ENCODE peak calls at places on chromosomes 1 and 21, in four cellular contexts. E is NCI-H345, P is left lobe of liver, F is ELR. H is an unnamed sample.

GRCh38 chr1:64246294-64246917 is 43.0 kb downstream of the UBE2U start:
- DNase-seq in F (peak), P (no peak), E (peak), H (peak)

GRCh38 chr1:70504176-70504820 is 93.2 kb downstream of the CTH start:
- DNase-seq in E (no peak), P (no peak), F (peak), H (peak)

GRCh38 chr1:35115459-35116383 is 36.5 kb downstream of the ZMYM1 start:
- DNase-seq in E (no peak), P (no peak), F (no peak), H (no peak)

GRCh38 chr1:161182214-161182613 is 4.9 kb upstream of the B4GALT3 start:
- DNase-seq in F (peak), E (no peak), P (no peak), H (peak)

GRCh38 chr1:167083871-167084270 is 6.3 kb downstream of the GPA33 start:
- DNase-seq in F (no peak), P (no peak), E (no peak), H (no peak)

GRCh38 chr1:109705411-109705810 is 6.6 kb upstream of the GSTM5 start:
- DNase-seq in E (no peak), P (no peak), F (no peak), H (no peak)

GRCh38 chr21:31490471-31490870 is 146.4 kb upstream of the TIAM1 start:
- DNase-seq in F (no peak), P (no peak), E (no peak), H (no peak)

GRCh38 chr1:162397039-162397448 is 14.9 kb downstream of the SH2D1B start:
- DNase-seq in E (no peak), P (no peak), F (peak), H (peak)

GRCh38 chr1:234870020-234870378 is 258.6 kb downstream of the TOMM20 start:
- DNase-seq in E (no peak), P (no peak), F (no peak), H (no peak)

GRCh38 chr21:34606051-34606450 is 8.9 kb downstream of the RCAN1 start:
- DNase-seq in F (no peak), P (no peak), E (no peak), H (no peak)

GRCh38 chr1:77399250-77400086 is 117.6 kb downstream of the AK5 start:
- DNase-seq in P (no peak), F (no peak), E (no peak), H (no peak)

GRCh38 chr1:27357281-27358037 is 9.3 kb downstream of the MAP3K6 start:
- DNase-seq in E (peak), P (peak), F (peak), H (peak)

GRCh38 chr1:20684050-20684620 is 23.0 kb upstream of the DDOST start:
- DNase-seq in F (no peak), E (no peak), P (no peak), H (no peak)

GRCh38 chr1:156577512-156577911 is 2.0 kb upstream of the TTC24 start:
- DNase-seq in E (no peak), P (no peak), F (no peak), H (no peak)

GRCh38 chr1:151720974-151721787 is at the start of gene RIIAD1:
- DNase-seq in E (peak), F (peak), P (no peak), H (peak)

GRCh38 chr21:41431788-41432548 is 5.9 kb downstream of the MX1 start:
- DNase-seq in F (no peak), E (no peak), P (no peak), H (no peak)

GRCh38 chr21:41229527-41230248 is 61.7 kb downstream of the BACE2 start:
- DNase-seq in E (no peak), P (no peak), F (no peak), H (no peak)

GRCh38 chr1:234617986-234618725 is 8.2 kb upstream of the IRF2BP2 start:
- DNase-seq in E (peak), P (no peak), F (peak), H (peak)

GRCh38 chr1:42114229-42114628 is 39.0 kb upstream of the GUCA2B start:
- DNase-seq in P (no peak), E (no peak), F (no peak), H (no peak)

GRCh38 chr1:233627823-233628222 is 13.9 kb downstream of the KCNK1 start:
- DNase-seq in E (no peak), P (no peak), F (no peak), H (no peak)

GRCh38 chr21:25660233-25660632 is 21.2 kb downstream of the JAM2 start:
- DNase-seq in F (no peak), P (no peak), E (no peak), H (no peak)

GRCh38 chr1:227885135-227885647 is 62.5 kb downstream of the WNT9A start:
- DNase-seq in F (no peak), E (no peak), P (no peak), H (no peak)

GRCh38 chr1:58443986-58444603 is 102.4 kb downstream of the OMA1 start:
- DNase-seq in F (peak), P (no peak), E (no peak), H (peak)

GRCh38 chr1:246801241-246802020 is 77.2 kb downstream of the SCCPDH start:
- DNase-seq in E (no peak), F (no peak), P (no peak), H (no peak)

GRCh38 chr1:226784081-226785049 is 45.3 kb upstream of the ITPKB start:
- DNase-seq in F (no peak), P (no peak), E (peak), H (no peak)

GRCh38 chr1:2443285-2444137 is 31.1 kb upstream of the PEX10 start:
- DNase-seq in F (peak), E (no peak), P (no peak), H (no peak)

GRCh38 chr21:42164064-42164789 is 54.7 kb upstream of the ABCG1 start:
- DNase-seq in E (peak), F (peak), P (peak), H (no peak)

GRCh38 chr1:205350626-205351235 is 6.0 kb downstream of the KLHDC8A start:
- DNase-seq in E (no peak), P (no peak), F (no peak), H (no peak)

GRCh38 chr21:33383056-33383888 is 19.9 kb upstream of the IFNGR2 start:
- DNase-seq in P (no peak), E (no peak), F (peak), H (peak)

GRCh38 chr1:62407398-62408009 is 29.3 kb upstream of the USP1 start:
- DNase-seq in E (peak), F (peak), P (no peak), H (peak)

GRCh38 chr1:231774719-231775322 is 148.2 kb downstream of the DISC1 start:
- DNase-seq in F (no peak), P (no peak), E (no peak), H (no peak)

GRCh38 chr1:229437443-229437842 is 3.5 kb upstream of the ACTA1 start:
- DNase-seq in F (no peak), P (no peak), E (no peak), H (peak)

GRCh38 chr1:186188004-186188539 is 187.0 kb downstream of the TPR start:
- DNase-seq in P (no peak), F (peak), E (no peak), H (peak)

GRCh38 chr1:94887603-94888171 is 39.2 kb downstream of the CNN3 start:
- DNase-seq in E (no peak), F (no peak), P (no peak), H (no peak)

GRCh38 chr1:9946315-9946714 is 3.0 kb downstream of the NMNAT1 start:
- DNase-seq in P (no peak), F (no peak), E (no peak), H (no peak)

GRCh38 chr1:61104213-61104612 is 21.9 kb downstream of the NFIA start:
- DNase-seq in F (no peak), E (no peak), P (no peak), H (no peak)

GRCh38 chr1:187226396-187226795 is 397.6 kb downstream of the PLA2G4A start:
- DNase-seq in F (peak), P (no peak), E (no peak), H (peak)

GRCh38 chr1:11501491-11501897 is 22.5 kb downstream of the DISP3 start:
- DNase-seq in F (no peak), E (no peak), P (no peak), H (no peak)

GRCh38 chr21:18350216-18350615 is 53.4 kb downstream of the TMPRSS15 start:
- DNase-seq in P (no peak), E (no peak), F (no peak), H (no peak)

GRCh38 chr1:54340876-54341275 is 65.3 kb downstream of the SSBP3 start:
- DNase-seq in E (no peak), P (no peak), F (no peak), H (no peak)